ENCODE peak calls at places on chromosomes 7 and 10, in four cellular contexts. One of them, this sample, is unnamed. For H3K27me3, the result is how much of the 10 kb centered on the place peaks cover.

GRCh38 chr7:17233643-17234397 is 64.6 kb upstream of the AHR start:
- DNase-seq in suprapubic skin: no peak
- DNase-seq in MM.1S: no peak
- DNase-seq in pancreas: no peak
- DNase-seq in this sample: no peak

GRCh38 chr10:77319557-77319956 is 318.1 kb downstream of the KCNMA1 start:
- DNase-seq in suprapubic skin: no peak
- DNase-seq in MM.1S: no peak
- DNase-seq in pancreas: no peak
- DNase-seq in this sample: no peak

GRCh38 chr10:119395287-119396007 is 147.1 kb downstream of the RGS10 start:
- DNase-seq in suprapubic skin: no peak
- DNase-seq in MM.1S: no peak
- DNase-seq in pancreas: no peak
- DNase-seq in this sample: no peak

GRCh38 chr10:63675171-63675570 is 154.0 kb downstream of the REEP3 start:
- DNase-seq in suprapubic skin: no peak
- DNase-seq in MM.1S: no peak
- DNase-seq in pancreas: no peak
- DNase-seq in this sample: no peak

GRCh38 chr7:149865437-149865836 is 8.3 kb upstream of the ATP6V0E2 start:
- DNase-seq in suprapubic skin: no peak
- DNase-seq in MM.1S: peak
- DNase-seq in pancreas: no peak
- DNase-seq in this sample: no peak

GRCh38 chr10:91220954-91221696 is 662 bp downstream of the PCGF5 start:
- DNase-seq in suprapubic skin: peak
- DNase-seq in MM.1S: peak
- DNase-seq in pancreas: no peak
- DNase-seq in this sample: no peak

GRCh38 chr10:3805227-3805790 is 20.3 kb upstream of the KLF6 start:
- DNase-seq in suprapubic skin: no peak
- DNase-seq in MM.1S: peak
- DNase-seq in pancreas: no peak
- DNase-seq in this sample: no peak

GRCh38 chr7:11623093-11623678 is 208.8 kb downstream of the THSD7A start:
- DNase-seq in suprapubic skin: no peak
- DNase-seq in MM.1S: no peak
- DNase-seq in pancreas: no peak
- DNase-seq in this sample: no peak

GRCh38 chr10:51023611-51024010 is 50.7 kb upstream of the PRKG1 start:
- DNase-seq in suprapubic skin: no peak
- DNase-seq in MM.1S: no peak
- DNase-seq in pancreas: no peak
- DNase-seq in this sample: no peak

GRCh38 chr10:118444016-118444415 is 101.9 kb upstream of the FAM204A start:
- DNase-seq in suprapubic skin: no peak
- DNase-seq in MM.1S: no peak
- DNase-seq in pancreas: no peak
- DNase-seq in this sample: no peak

GRCh38 chr10:59382831-59383295 is 20.5 kb upstream of the FAM13C start:
- DNase-seq in suprapubic skin: no peak
- DNase-seq in MM.1S: no peak
- DNase-seq in pancreas: no peak
- DNase-seq in this sample: no peak

DNA sequence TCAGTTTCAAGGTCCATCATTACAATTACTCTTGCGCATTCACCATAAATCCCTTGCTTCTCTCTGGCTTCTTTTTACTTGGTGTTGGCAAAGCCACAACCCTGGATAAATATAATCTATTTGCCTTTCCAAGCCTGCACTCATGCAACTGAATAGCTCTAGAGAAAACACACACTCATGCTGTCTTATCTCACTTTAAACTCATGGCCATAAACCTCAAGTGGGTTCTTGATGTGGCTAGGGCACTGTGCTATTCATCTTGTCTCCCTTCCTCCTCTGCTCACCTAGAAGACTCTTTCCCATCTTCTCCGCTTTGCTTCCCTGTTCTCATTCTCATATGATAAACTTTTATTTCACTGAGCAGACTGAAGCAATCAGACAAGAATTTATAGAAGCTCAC is 165.4 kb upstream of the MTPN start:
- DNase-seq in suprapubic skin: no peak
- DNase-seq in MM.1S: no peak
- DNase-seq in pancreas: no peak
- DNase-seq in this sample: no peak
- TF ChIP-seq CTCF in suprapubic skin: no peak
- TF ChIP-seq CTCF in MM.1S: no peak
- TF ChIP-seq CTCF in pancreas: no peak
- TF ChIP-seq CTCF in this sample: no peak

GRCh38 chr7:22576941-22577927 is 77.2 kb upstream of the STEAP1B start:
- DNase-seq in suprapubic skin: peak
- DNase-seq in MM.1S: no peak
- DNase-seq in pancreas: no peak
- DNase-seq in this sample: no peak
- H3K4me3 ChIP-seq in suprapubic skin: no peak
- H3K4me3 ChIP-seq in MM.1S: no peak
- H3K4me3 ChIP-seq in pancreas: no peak
- H3K4me3 ChIP-seq in this sample: no peak

GRCh38 chr7:122299624-122299934 is 5.0 kb downstream of the FEZF1 start:
- DNase-seq in suprapubic skin: no peak
- DNase-seq in MM.1S: no peak
- DNase-seq in pancreas: no peak
- DNase-seq in this sample: no peak
- H3K27me3 ChIP-seq in suprapubic skin: half or more
- H3K27me3 ChIP-seq in MM.1S: under half
- H3K27me3 ChIP-seq in pancreas: under half
- H3K27me3 ChIP-seq in this sample: under half

GRCh38 chr7:79317728-79318127 is 135.7 kb downstream of the MAGI2 start:
- DNase-seq in suprapubic skin: no peak
- DNase-seq in MM.1S: no peak
- DNase-seq in pancreas: no peak
- DNase-seq in this sample: no peak

GRCh38 chr7:79319369-79319768 is 134.1 kb downstream of the MAGI2 start:
- DNase-seq in suprapubic skin: no peak
- DNase-seq in MM.1S: no peak
- DNase-seq in pancreas: no peak
- DNase-seq in this sample: no peak

GRCh38 chr7:79320741-79321473 is 132.6 kb downstream of the MAGI2 start:
- DNase-seq in suprapubic skin: no peak
- DNase-seq in MM.1S: no peak
- DNase-seq in pancreas: no peak
- DNase-seq in this sample: no peak
- TF ChIP-seq CTCF in suprapubic skin: no peak
- TF ChIP-seq CTCF in MM.1S: no peak
- TF ChIP-seq CTCF in pancreas: no peak
- TF ChIP-seq CTCF in this sample: no peak

GRCh38 chr10:120978589-120979252 is 127.6 kb downstream of the WDR11 start:
- DNase-seq in suprapubic skin: no peak
- DNase-seq in MM.1S: no peak
- DNase-seq in pancreas: no peak
- DNase-seq in this sample: no peak

GRCh38 chr10:120979435-120980315 is 128.5 kb downstream of the WDR11 start:
- DNase-seq in suprapubic skin: no peak
- DNase-seq in MM.1S: peak
- DNase-seq in pancreas: peak
- DNase-seq in this sample: peak

GRCh38 chr10:120981601-120982381 is 130.6 kb downstream of the WDR11 start:
- DNase-seq in suprapubic skin: no peak
- DNase-seq in MM.1S: no peak
- DNase-seq in pancreas: no peak
- DNase-seq in this sample: no peak

GRCh38 chr10:120982507-120982906 is 131.3 kb downstream of the WDR11 start:
- DNase-seq in suprapubic skin: no peak
- DNase-seq in MM.1S: no peak
- DNase-seq in pancreas: no peak
- DNase-seq in this sample: no peak

DNA sequence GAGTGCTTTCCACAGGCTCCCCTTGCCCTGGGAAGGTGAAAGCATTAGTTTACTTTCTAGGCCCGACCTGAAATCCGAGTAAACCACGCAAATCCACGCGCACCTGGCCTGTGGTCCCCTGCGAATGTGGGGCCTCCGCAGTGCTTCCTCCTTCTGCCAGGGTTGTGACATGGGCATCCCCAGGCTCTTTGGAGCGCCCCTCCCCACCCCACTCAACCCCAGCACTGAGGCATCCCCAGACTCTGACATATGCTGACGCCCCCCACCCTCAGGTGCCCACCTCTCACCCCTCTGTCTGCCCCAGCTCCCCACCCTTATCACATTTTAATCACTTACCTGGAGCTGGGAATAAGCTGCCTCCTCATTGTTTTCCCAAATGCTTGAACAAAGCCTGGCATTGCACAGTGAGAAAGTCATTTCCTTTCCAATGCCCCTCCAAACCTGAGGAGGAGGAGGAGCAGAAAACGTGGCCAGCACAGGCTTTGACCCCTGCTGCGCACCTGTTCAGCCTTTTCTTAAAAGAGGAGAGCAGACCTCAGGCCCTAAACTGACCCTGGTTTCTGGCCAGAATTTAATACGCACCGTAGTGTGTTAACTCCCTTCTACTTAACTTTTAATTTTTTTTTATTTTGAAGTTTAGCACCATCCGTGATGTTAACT is 129.3 kb downstream of the WDR11 start:
- DNase-seq in suprapubic skin: no peak
- DNase-seq in MM.1S: no peak
- DNase-seq in pancreas: peak
- DNase-seq in this sample: no peak
- H3K4me3 ChIP-seq in suprapubic skin: no peak
- H3K4me3 ChIP-seq in MM.1S: no peak
- H3K4me3 ChIP-seq in pancreas: no peak
- H3K4me3 ChIP-seq in this sample: no peak

GRCh38 chr10:100808851-100809250 is 63.5 kb downstream of the PAX2 start:
- DNase-seq in suprapubic skin: no peak
- DNase-seq in MM.1S: no peak
- DNase-seq in pancreas: no peak
- DNase-seq in this sample: no peak
- H3K27me3 ChIP-seq in suprapubic skin: half or more
- H3K27me3 ChIP-seq in MM.1S: half or more
- H3K27me3 ChIP-seq in pancreas: under half
- H3K27me3 ChIP-seq in this sample: under half

GRCh38 chr10:95467162-95467599 is 94.0 kb downstream of the SORBS1 start:
- DNase-seq in suprapubic skin: peak
- DNase-seq in MM.1S: no peak
- DNase-seq in pancreas: peak
- DNase-seq in this sample: no peak
- TF ChIP-seq CTCF in suprapubic skin: no peak
- TF ChIP-seq CTCF in MM.1S: no peak
- TF ChIP-seq CTCF in pancreas: no peak
- TF ChIP-seq CTCF in this sample: no peak

DNA sequence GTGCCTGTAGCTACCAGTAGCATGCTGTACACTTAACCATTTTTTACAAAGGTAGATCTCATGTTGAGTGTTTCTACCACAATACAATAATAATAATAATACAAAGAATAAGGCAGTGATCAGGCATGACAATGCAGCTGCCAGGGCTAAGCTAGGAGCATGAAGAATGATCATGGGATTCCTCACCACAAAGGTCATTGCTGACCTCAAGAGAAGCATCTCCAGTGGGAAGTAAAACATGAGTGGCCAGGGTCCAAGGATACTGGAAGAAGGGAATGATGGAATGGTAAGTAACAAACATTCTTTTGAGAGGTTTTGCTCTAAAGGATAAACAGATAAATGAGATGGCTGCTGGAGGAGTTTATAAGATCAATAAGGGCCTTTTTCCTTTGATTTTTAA is 591.1 kb downstream of the TNS3 start:
- DNase-seq in suprapubic skin: no peak
- DNase-seq in MM.1S: no peak
- DNase-seq in pancreas: no peak
- DNase-seq in this sample: no peak
- H3K4me3 ChIP-seq in suprapubic skin: no peak
- H3K4me3 ChIP-seq in MM.1S: no peak
- H3K4me3 ChIP-seq in pancreas: no peak
- H3K4me3 ChIP-seq in this sample: no peak

DNA sequence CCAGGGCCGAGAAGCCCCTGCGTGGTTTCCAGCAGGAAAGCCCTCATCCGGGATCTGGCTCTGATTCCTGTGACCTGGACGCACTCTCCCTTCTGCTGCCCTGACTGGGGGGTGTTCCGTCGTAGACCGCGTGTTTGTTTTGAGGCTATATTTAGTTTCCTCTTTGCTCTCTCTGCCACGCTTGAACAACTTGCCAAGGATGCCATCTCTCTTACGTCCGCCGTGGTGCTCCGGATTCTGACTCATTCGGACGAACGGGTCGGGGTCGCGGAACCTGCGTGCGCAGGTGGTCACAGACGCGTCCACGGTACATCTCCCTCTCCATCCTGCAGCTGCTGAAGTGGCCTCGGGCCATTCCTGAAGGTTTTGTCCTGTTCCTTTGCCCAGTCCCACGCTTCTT is 10.4 kb upstream of the SORCS3 start:
- DNase-seq in suprapubic skin: no peak
- DNase-seq in MM.1S: no peak
- DNase-seq in pancreas: no peak
- DNase-seq in this sample: no peak
- H3K27me3 ChIP-seq in suprapubic skin: under half
- H3K27me3 ChIP-seq in MM.1S: under half
- H3K27me3 ChIP-seq in pancreas: under half
- H3K27me3 ChIP-seq in this sample: under half

This sample was measured in GM06990.